ENCODE peak calls at places on chromosomes 7 and 10, in eight cellular contexts. One of them, this sample, is unnamed.
A peak's percentile ranks its signal among the peaks of the same experiment; 100 is the strongest.

GRCh38 chr7:12244694-12245093 is 33.6 kb downstream of the TMEM106B start:
- DNase-seq in PC-3: no peak
- DNase-seq in right cardiac atrium: no peak
- DNase-seq in hepatocyte: no peak
- DNase-seq in tibial artery: no peak
- DNase-seq in PC-9: no peak
- DNase-seq in neuronal stem cell: no peak
- DNase-seq in adrenal gland: no peak
- DNase-seq in this sample: no peak

GRCh38 chr7:158638001-158638400 is 50.4 kb upstream of the PTPRN2 start:
- DNase-seq in PC-3: peak; percentile 6
- DNase-seq in right cardiac atrium: no peak
- DNase-seq in hepatocyte: no peak
- DNase-seq in tibial artery: no peak
- DNase-seq in PC-9: no peak
- DNase-seq in neuronal stem cell: no peak
- DNase-seq in adrenal gland: no peak
- DNase-seq in this sample: no peak

GRCh38 chr10:98920807-98921206 is 314.8 kb downstream of the HPSE2 start:
- DNase-seq in PC-3: no peak
- DNase-seq in right cardiac atrium: no peak
- DNase-seq in hepatocyte: peak; percentile 13
- DNase-seq in tibial artery: no peak
- DNase-seq in PC-9: no peak
- DNase-seq in neuronal stem cell: no peak
- DNase-seq in adrenal gland: no peak
- DNase-seq in this sample: no peak

GRCh38 chr7:98802088-98802780 is 67.6 kb downstream of the TMEM130 start:
- DNase-seq in PC-3: peak; percentile 10
- DNase-seq in right cardiac atrium: peak; percentile 69
- DNase-seq in hepatocyte: peak; percentile 88
- DNase-seq in tibial artery: peak; percentile 88
- DNase-seq in PC-9: peak; percentile 72
- DNase-seq in neuronal stem cell: peak; percentile 55
- DNase-seq in adrenal gland: peak; percentile 71
- DNase-seq in this sample: peak; percentile 60

GRCh38 chr7:108436906-108437305 is 19.3 kb downstream of the NRCAM start:
- DNase-seq in PC-3: no peak
- DNase-seq in right cardiac atrium: no peak
- DNase-seq in hepatocyte: no peak
- DNase-seq in tibial artery: no peak
- DNase-seq in PC-9: no peak
- DNase-seq in neuronal stem cell: no peak
- DNase-seq in adrenal gland: no peak
- DNase-seq in this sample: no peak

GRCh38 chr7:54839538-54840213 is 80.7 kb upstream of the SEC61G start:
- DNase-seq in PC-3: peak; percentile 78
- DNase-seq in right cardiac atrium: peak; percentile 93
- DNase-seq in hepatocyte: peak; percentile 30
- DNase-seq in tibial artery: peak; percentile 81
- DNase-seq in PC-9: peak; percentile 91
- DNase-seq in neuronal stem cell: no peak
- DNase-seq in adrenal gland: peak; percentile 76
- DNase-seq in this sample: peak; percentile 57

GRCh38 chr10:104246981-104247380 is 7.7 kb upstream of the GSTO1 start:
- DNase-seq in PC-3: peak; percentile 9
- DNase-seq in right cardiac atrium: no peak
- DNase-seq in hepatocyte: no peak
- DNase-seq in tibial artery: no peak
- DNase-seq in PC-9: no peak
- DNase-seq in neuronal stem cell: no peak
- DNase-seq in adrenal gland: peak; percentile 28
- DNase-seq in this sample: no peak

GRCh38 chr7:50851891-50852290 is 69.2 kb upstream of the GRB10 start:
- DNase-seq in PC-3: no peak
- DNase-seq in right cardiac atrium: no peak
- DNase-seq in hepatocyte: no peak
- DNase-seq in tibial artery: peak; percentile 52
- DNase-seq in PC-9: no peak
- DNase-seq in neuronal stem cell: no peak
- DNase-seq in adrenal gland: no peak
- DNase-seq in this sample: no peak

GRCh38 chr7:50857804-50858203 is 75.1 kb upstream of the GRB10 start:
- DNase-seq in PC-3: no peak
- DNase-seq in right cardiac atrium: no peak
- DNase-seq in hepatocyte: no peak
- DNase-seq in tibial artery: no peak
- DNase-seq in PC-9: no peak
- DNase-seq in neuronal stem cell: no peak
- DNase-seq in adrenal gland: peak; percentile 47
- DNase-seq in this sample: no peak

GRCh38 chr7:16989883-16990413 is 108.2 kb upstream of the AGR3 start:
- DNase-seq in PC-3: peak; percentile 98
- DNase-seq in right cardiac atrium: peak; percentile 65
- DNase-seq in hepatocyte: peak; percentile 78
- DNase-seq in tibial artery: peak; percentile 79
- DNase-seq in PC-9: peak; percentile 99
- DNase-seq in neuronal stem cell: no peak
- DNase-seq in adrenal gland: peak; percentile 86
- DNase-seq in this sample: no peak

GRCh38 chr7:101924171-101924570 is 106.7 kb downstream of the CUX1 start:
- DNase-seq in PC-3: peak; percentile 88
- DNase-seq in right cardiac atrium: no peak
- DNase-seq in hepatocyte: no peak
- DNase-seq in tibial artery: peak; percentile 87
- DNase-seq in PC-9: no peak
- DNase-seq in neuronal stem cell: no peak
- DNase-seq in adrenal gland: peak; percentile 19
- DNase-seq in this sample: peak; percentile 14

GRCh38 chr10:61759751-61760150 is 97.0 kb downstream of the CABCOCO1 start:
- DNase-seq in PC-3: no peak
- DNase-seq in right cardiac atrium: no peak
- DNase-seq in hepatocyte: no peak
- DNase-seq in tibial artery: no peak
- DNase-seq in PC-9: no peak
- DNase-seq in neuronal stem cell: no peak
- DNase-seq in adrenal gland: no peak
- DNase-seq in this sample: no peak

GRCh38 chr10:48494073-48494472 is 110.8 kb downstream of the ARHGAP22 start:
- DNase-seq in PC-3: peak; percentile 42
- DNase-seq in right cardiac atrium: peak; percentile 44
- DNase-seq in hepatocyte: no peak
- DNase-seq in tibial artery: peak; percentile 48
- DNase-seq in PC-9: no peak
- DNase-seq in neuronal stem cell: no peak
- DNase-seq in adrenal gland: no peak
- DNase-seq in this sample: no peak

GRCh38 chr7:16925609-16926008 is 43.8 kb upstream of the AGR3 start:
- DNase-seq in PC-3: no peak
- DNase-seq in right cardiac atrium: no peak
- DNase-seq in hepatocyte: no peak
- DNase-seq in tibial artery: no peak
- DNase-seq in PC-9: peak; percentile 10
- DNase-seq in neuronal stem cell: no peak
- DNase-seq in adrenal gland: no peak
- DNase-seq in this sample: no peak

GRCh38 chr7:22675917-22676343 is 51.1 kb upstream of the IL6 start:
- DNase-seq in PC-3: no peak
- DNase-seq in right cardiac atrium: no peak
- DNase-seq in hepatocyte: peak; percentile 6
- DNase-seq in tibial artery: no peak
- DNase-seq in PC-9: no peak
- DNase-seq in neuronal stem cell: no peak
- DNase-seq in adrenal gland: no peak
- DNase-seq in this sample: no peak

GRCh38 chr10:131478398-131478989 is 167.0 kb upstream of the TCERG1L start:
- DNase-seq in PC-3: no peak
- DNase-seq in right cardiac atrium: no peak
- DNase-seq in hepatocyte: no peak
- DNase-seq in tibial artery: no peak
- DNase-seq in PC-9: no peak
- DNase-seq in neuronal stem cell: no peak
- DNase-seq in adrenal gland: no peak
- DNase-seq in this sample: no peak

GRCh38 chr10:46218921-46219320 is 67.9 kb upstream of the ANTXRL start:
- DNase-seq in PC-3: no peak
- DNase-seq in right cardiac atrium: no peak
- DNase-seq in hepatocyte: no peak
- DNase-seq in tibial artery: no peak
- DNase-seq in PC-9: no peak
- DNase-seq in neuronal stem cell: no peak
- DNase-seq in adrenal gland: no peak
- DNase-seq in this sample: no peak

GRCh38 chr7:33940503-33940902 is 35.2 kb downstream of the BMPER start:
- DNase-seq in PC-3: no peak
- DNase-seq in right cardiac atrium: no peak
- DNase-seq in hepatocyte: no peak
- DNase-seq in tibial artery: no peak
- DNase-seq in PC-9: peak; percentile 34
- DNase-seq in neuronal stem cell: no peak
- DNase-seq in adrenal gland: no peak
- DNase-seq in this sample: no peak

GRCh38 chr7:2821842-2822507 is 22.1 kb downstream of the GNA12 start:
- DNase-seq in PC-3: peak; percentile 73
- DNase-seq in right cardiac atrium: no peak
- DNase-seq in hepatocyte: no peak
- DNase-seq in tibial artery: no peak
- DNase-seq in PC-9: peak; percentile 74
- DNase-seq in neuronal stem cell: no peak
- DNase-seq in adrenal gland: no peak
- DNase-seq in this sample: no peak

GRCh38 chr7:39399458-39399857 is 166.7 kb upstream of the YAE1 start:
- DNase-seq in PC-3: no peak
- DNase-seq in right cardiac atrium: no peak
- DNase-seq in hepatocyte: no peak
- DNase-seq in tibial artery: no peak
- DNase-seq in PC-9: no peak
- DNase-seq in neuronal stem cell: no peak
- DNase-seq in adrenal gland: no peak
- DNase-seq in this sample: no peak
- H3K4me1 ChIP-seq in PC-3: no peaks in the 10 kb centered on the region
- H3K4me1 ChIP-seq in right cardiac atrium: no peaks in the 10 kb centered on the region
- H3K4me1 ChIP-seq in hepatocyte: no peaks in the 10 kb centered on the region
- H3K4me1 ChIP-seq in tibial artery: no peaks in the 10 kb centered on the region
- H3K4me1 ChIP-seq in PC-9: no peaks in the 10 kb centered on the region
- H3K4me1 ChIP-seq in neuronal stem cell: no peaks in the 10 kb centered on the region
- H3K4me1 ChIP-seq in adrenal gland: no peaks in the 10 kb centered on the region
- H3K4me1 ChIP-seq in this sample: no peaks in the 10 kb centered on the region

GRCh38 chr10:77419979-77420378 is 217.6 kb downstream of the KCNMA1 start:
- DNase-seq in PC-3: no peak
- DNase-seq in right cardiac atrium: no peak
- DNase-seq in hepatocyte: no peak
- DNase-seq in tibial artery: no peak
- DNase-seq in PC-9: no peak
- DNase-seq in neuronal stem cell: no peak
- DNase-seq in adrenal gland: no peak
- DNase-seq in this sample: no peak

GRCh38 chr10:77419056-77419455 is 218.6 kb downstream of the KCNMA1 start:
- DNase-seq in PC-3: no peak
- DNase-seq in right cardiac atrium: no peak
- DNase-seq in hepatocyte: no peak
- DNase-seq in tibial artery: no peak
- DNase-seq in PC-9: no peak
- DNase-seq in neuronal stem cell: no peak
- DNase-seq in adrenal gland: no peak
- DNase-seq in this sample: no peak

GRCh38 chr10:77422491-77423338 is 214.9 kb downstream of the KCNMA1 start:
- DNase-seq in PC-3: no peak
- DNase-seq in right cardiac atrium: no peak
- DNase-seq in hepatocyte: no peak
- DNase-seq in tibial artery: no peak
- DNase-seq in PC-9: no peak
- DNase-seq in neuronal stem cell: no peak
- DNase-seq in adrenal gland: peak; percentile 68
- DNase-seq in this sample: no peak

GRCh38 chr10:77420942-77421523 is 216.6 kb downstream of the KCNMA1 start:
- DNase-seq in PC-3: no peak
- DNase-seq in right cardiac atrium: no peak
- DNase-seq in hepatocyte: no peak
- DNase-seq in tibial artery: no peak
- DNase-seq in PC-9: no peak
- DNase-seq in neuronal stem cell: no peak
- DNase-seq in adrenal gland: no peak
- DNase-seq in this sample: no peak

GRCh38 chr10:77421576-77421975 is 216.0 kb downstream of the KCNMA1 start:
- DNase-seq in PC-3: no peak
- DNase-seq in right cardiac atrium: no peak
- DNase-seq in hepatocyte: no peak
- DNase-seq in tibial artery: no peak
- DNase-seq in PC-9: no peak
- DNase-seq in neuronal stem cell: no peak
- DNase-seq in adrenal gland: no peak
- DNase-seq in this sample: no peak
- H3K4me1 ChIP-seq in PC-3: peaks cover 16% of the 10 kb centered on the region
- H3K4me1 ChIP-seq in right cardiac atrium: peaks cover 4% of the 10 kb centered on the region
- H3K4me1 ChIP-seq in hepatocyte: peaks cover 15% of the 10 kb centered on the region
- H3K4me1 ChIP-seq in tibial artery: peaks cover 74% of the 10 kb centered on the region
- H3K4me1 ChIP-seq in PC-9: peaks cover 16% of the 10 kb centered on the region
- H3K4me1 ChIP-seq in neuronal stem cell: no peaks in the 10 kb centered on the region
- H3K4me1 ChIP-seq in adrenal gland: peaks cover 8% of the 10 kb centered on the region
- H3K4me1 ChIP-seq in this sample: no peaks in the 10 kb centered on the region

DNA sequence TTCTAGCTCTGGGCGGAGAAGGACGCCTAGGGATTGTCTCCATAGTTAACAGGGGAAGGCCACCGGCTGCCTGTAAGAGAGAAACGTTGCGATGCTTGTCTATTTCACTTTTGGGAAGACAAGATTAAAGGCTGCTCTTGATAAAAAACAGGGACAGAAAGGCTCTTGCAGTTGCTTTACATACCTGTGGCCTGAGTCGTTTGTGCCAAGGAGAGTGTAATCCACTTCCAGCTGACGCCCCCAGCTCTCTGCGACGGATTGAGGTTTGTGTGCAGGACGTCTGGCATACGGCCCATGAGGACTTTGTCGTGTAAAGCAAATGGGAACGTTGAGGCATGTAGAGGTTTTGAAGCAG is 1.1 kb downstream of the MAP3K8 start:
- DNase-seq in PC-3: no peak
- DNase-seq in right cardiac atrium: peak; percentile 65
- DNase-seq in hepatocyte: peak; percentile 62
- DNase-seq in tibial artery: no peak
- DNase-seq in PC-9: no peak
- DNase-seq in neuronal stem cell: no peak
- DNase-seq in adrenal gland: peak; percentile 45
- DNase-seq in this sample: no peak
- H3K4me1 ChIP-seq in PC-3: peaks cover 41% of the 10 kb centered on the region
- H3K4me1 ChIP-seq in right cardiac atrium: peaks cover 7% of the 10 kb centered on the region
- H3K4me1 ChIP-seq in hepatocyte: peaks cover 35% of the 10 kb centered on the region
- H3K4me1 ChIP-seq in tibial artery: peaks cover 20% of the 10 kb centered on the region
- H3K4me1 ChIP-seq in PC-9: peaks cover 66% of the 10 kb centered on the region
- H3K4me1 ChIP-seq in neuronal stem cell: peaks cover 30% of the 10 kb centered on the region
- H3K4me1 ChIP-seq in adrenal gland: peaks cover 8% of the 10 kb centered on the region
- H3K4me1 ChIP-seq in this sample: peaks cover 69% of the 10 kb centered on the region

DNA sequence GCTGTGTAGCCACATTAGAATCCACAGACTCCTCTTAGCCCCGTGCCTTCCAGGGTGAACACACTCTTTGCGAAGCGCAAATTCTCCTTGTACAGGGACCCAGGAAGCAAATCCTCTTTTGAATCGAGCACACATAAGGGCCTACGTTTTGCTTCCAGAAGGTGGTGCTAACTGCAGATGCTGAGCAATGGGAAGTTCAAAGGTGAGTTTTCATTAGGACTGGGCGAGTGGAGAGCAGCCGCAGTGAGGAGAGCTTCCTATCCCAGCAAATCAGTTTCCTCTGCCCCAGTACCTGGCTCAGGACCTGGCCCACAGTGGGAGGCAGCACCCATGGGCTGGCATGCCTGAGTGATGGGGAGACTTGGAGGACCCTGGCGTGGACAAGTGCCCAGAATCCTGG is 23.5 kb upstream of the GPR26 start:
- DNase-seq in PC-3: no peak
- DNase-seq in right cardiac atrium: no peak
- DNase-seq in hepatocyte: peak; percentile 33
- DNase-seq in tibial artery: peak; percentile 40
- DNase-seq in PC-9: no peak
- DNase-seq in neuronal stem cell: no peak
- DNase-seq in adrenal gland: no peak
- DNase-seq in this sample: no peak
- H3K4me1 ChIP-seq in PC-3: no peaks in the 10 kb centered on the region
- H3K4me1 ChIP-seq in right cardiac atrium: no peaks in the 10 kb centered on the region
- H3K4me1 ChIP-seq in hepatocyte: no peaks in the 10 kb centered on the region
- H3K4me1 ChIP-seq in tibial artery: no peaks in the 10 kb centered on the region
- H3K4me1 ChIP-seq in PC-9: no peaks in the 10 kb centered on the region
- H3K4me1 ChIP-seq in neuronal stem cell: no peaks in the 10 kb centered on the region
- H3K4me1 ChIP-seq in adrenal gland: no peaks in the 10 kb centered on the region
- H3K4me1 ChIP-seq in this sample: no peaks in the 10 kb centered on the region